ENCODE peak calls at places on chromosomes 2 and 18, in six cellular contexts. J is esophagus squamous epithelium, S is HEK293T, Q is chondrocyte, Y is NCI-H2081, R is astrocyte of the spinal cord. N is an unnamed sample.

GRCh38 chr18:3139406-3139805 is 80.4 kb downstream of the MYOM1 start:
- DNase-seq in J (no peak), S (no peak), Q (no peak), Y (no peak), R (no peak), N (no peak)

GRCh38 chr2:120888851-120889250 is 153.2 kb downstream of the GLI2 start:
- DNase-seq in J (no peak), S (no peak), Q (peak), Y (no peak), R (no peak), N (no peak)

GRCh38 chr2:120460511-120460910 is 114.6 kb downstream of the INHBB start:
- DNase-seq in J (no peak), S (no peak), Q (peak), Y (no peak), R (no peak), N (no peak)

GRCh38 chr2:25418944-25419677 is 77.4 kb upstream of the DNMT3A start:
- DNase-seq in J (no peak), S (no peak), Q (no peak), Y (no peak), R (no peak), N (no peak)

GRCh38 chr2:71534786-71535185 is 81.4 kb downstream of the DYSF start:
- DNase-seq in J (no peak), S (no peak), Q (peak), Y (no peak), R (no peak), N (no peak)

GRCh38 chr18:49250819-49251388 is 209.5 kb downstream of the DYM start:
- DNase-seq in J (no peak), S (no peak), Q (no peak), Y (peak), R (peak), N (no peak)

GRCh38 chr18:51054764-51055163 is 24.8 kb downstream of the SMAD4 start:
- DNase-seq in J (no peak), S (no peak), Q (no peak), Y (no peak), R (peak), N (no peak)

GRCh38 chr2:29323301-29323700 is 208.1 kb downstream of the CLIP4 start:
- DNase-seq in J (no peak), S (no peak), Q (no peak), Y (no peak), R (no peak), N (no peak)

GRCh38 chr2:203949228-203949627 is 12.7 kb downstream of the ICOS start:
- DNase-seq in J (no peak), S (no peak), Q (no peak), Y (no peak), R (peak), N (no peak)

GRCh38 chr2:3677436-3677835 is 19.4 kb downstream of the ALLC start:
- DNase-seq in J (no peak), S (no peak), Q (no peak), Y (no peak), R (no peak), N (no peak)

GRCh38 chr2:26474261-26474785 is 3.6 kb downstream of the OTOF start:
- DNase-seq in J (no peak), S (no peak), Q (no peak), Y (no peak), R (no peak), N (no peak)

GRCh38 chr2:844725-845124 is 105.9 kb upstream of the SNTG2 start:
- DNase-seq in J (no peak), S (no peak), Q (no peak), Y (no peak), R (no peak), N (no peak)

GRCh38 chr2:210318491-210318890 is 3.5 kb upstream of the MYL1 start:
- DNase-seq in J (no peak), S (no peak), Q (no peak), Y (no peak), R (no peak), N (no peak)

GRCh38 chr18:67517224-67517765 is 775 bp upstream of the DSEL start:
- DNase-seq in J (no peak), S (no peak), Q (no peak), Y (no peak), R (no peak), N (no peak)

GRCh38 chr2:17558878-17559277 is 18.4 kb downstream of the VSNL1 start:
- DNase-seq in J (no peak), S (no peak), Q (no peak), Y (no peak), R (no peak), N (no peak)

GRCh38 chr2:68769586-68770270 is 35.1 kb downstream of the ARHGAP25 start:
- DNase-seq in J (no peak), S (no peak), Q (no peak), Y (no peak), R (no peak), N (no peak)

GRCh38 chr2:174836345-174836999 is 72.2 kb upstream of the CHRNA1 start:
- DNase-seq in J (no peak), S (no peak), Q (no peak), Y (no peak), R (peak), N (no peak)

GRCh38 chr2:240160291-240161086 is 20.0 kb upstream of the OTOS start:
- DNase-seq in J (no peak), S (no peak), Q (peak), Y (no peak), R (no peak), N (no peak)

GRCh38 chr2:47272031-47272864 is 117.1 kb upstream of the STPG4 start:
- DNase-seq in J (no peak), S (peak), Q (no peak), Y (peak), R (peak), N (peak)

GRCh38 chr2:44746856-44747612 is 194.5 kb upstream of the SIX3 start:
- DNase-seq in J (no peak), S (no peak), Q (no peak), Y (no peak), R (no peak), N (no peak)

GRCh38 chr18:29156531-29156930 is 979.6 kb upstream of the CDH2 start:
- DNase-seq in J (no peak), S (no peak), Q (no peak), Y (no peak), R (no peak), N (no peak)

GRCh38 chr2:164606557-164606956 is 14.7 kb downstream of the GRB14 start:
- DNase-seq in J (no peak), S (no peak), Q (no peak), Y (no peak), R (peak), N (no peak)

GRCh38 chr2:10316860-10317259 is 14.2 kb downstream of the HPCAL1 start:
- DNase-seq in J (no peak), S (no peak), Q (no peak), Y (no peak), R (no peak), N (no peak)

GRCh38 chr18:79404567-79404910 is 8.8 kb downstream of the NFATC1 start:
- DNase-seq in J (no peak), S (no peak), Q (peak), Y (no peak), R (no peak), N (no peak)

GRCh38 chr2:205650450-205650849 is 31.9 kb upstream of the NRP2 start:
- DNase-seq in J (no peak), S (no peak), Q (no peak), Y (no peak), R (peak), N (no peak)

GRCh38 chr2:25608718-25609117 is 64.7 kb downstream of the DTNB start:
- DNase-seq in J (no peak), S (no peak), Q (no peak), Y (no peak), R (no peak), N (no peak)

GRCh38 chr2:224838335-224838734 is 122.2 kb upstream of the CCDC195 start:
- DNase-seq in J (no peak), S (no peak), Q (no peak), Y (peak), R (peak), N (no peak)

GRCh38 chr2:47002480-47003381 is 87.1 kb upstream of the MCFD2 start:
- DNase-seq in J (no peak), S (no peak), Q (no peak), Y (peak), R (peak), N (no peak)

GRCh38 chr2:159035790-159036411 is 67.5 kb downstream of the TANC1 start:
- DNase-seq in J (no peak), S (no peak), Q (no peak), Y (peak), R (peak), N (no peak)

GRCh38 chr2:24793752-24794477 is 690 bp downstream of the CENPO start:
- DNase-seq in J (no peak), S (peak), Q (no peak), Y (peak), R (peak), N (no peak)

GRCh38 chr18:46418657-46419260 is 238.3 kb downstream of the LOXHD1 start:
- DNase-seq in J (no peak), S (no peak), Q (no peak), Y (no peak), R (no peak), N (peak)

GRCh38 chr2:225400060-225400511 is 576 bp downstream of the NYAP2 start:
- DNase-seq in J (no peak), S (peak), Q (no peak), Y (peak), R (peak), N (no peak)

GRCh38 chr18:3420919-3421279 is 29.1 kb upstream of the TGIF1 start:
- DNase-seq in J (no peak), S (no peak), Q (no peak), Y (no peak), R (no peak), N (no peak)

GRCh38 chr2:240024766-240025165 is 376 bp downstream of the NDUFA10 start:
- DNase-seq in J (no peak), S (peak), Q (no peak), Y (no peak), R (no peak), N (no peak)

GRCh38 chr18:50844554-50844953 is 24.7 kb upstream of the MRO start:
- DNase-seq in J (no peak), S (no peak), Q (no peak), Y (no peak), R (no peak), N (no peak)

N was measured in thoracic aorta.